ENCODE peak calls at places on chromosome 19, in ten cellular contexts. One of them, this sample, is unnamed.
A peak's percentile ranks its signal among the peaks of the same experiment; 100 is the strongest.

GRCh38 chr19:17751912-17752273 is 616 bp downstream of the FCHO1 start:
- DNase-seq in SK-N-SH: no peak
- DNase-seq in tibial nerve: no peak
- DNase-seq in H1: no peak
- DNase-seq in sigmoid colon: no peak
- DNase-seq in stomach: no peak
- DNase-seq in A549: no peak
- DNase-seq in esophagus muscularis mucosa: no peak
- DNase-seq in K562: no peak
- DNase-seq in ovary: no peak
- DNase-seq in this sample: no peak

GRCh38 chr19:54523403-54523802 is 20.8 kb downstream of the LAIR2 start:
- DNase-seq in stomach: no peak
- DNase-seq in ovary: no peak
- DNase-seq in K562: no peak
- DNase-seq in H1: no peak
- DNase-seq in A549: no peak
- DNase-seq in SK-N-SH: no peak
- DNase-seq in tibial nerve: no peak
- DNase-seq in sigmoid colon: no peak
- DNase-seq in esophagus muscularis mucosa: no peak
- DNase-seq in this sample: no peak

GRCh38 chr19:2624537-2625091 is 77.9 kb downstream of the GNG7 start:
- DNase-seq in sigmoid colon: peak; percentile 60
- DNase-seq in SK-N-SH: peak; percentile 53
- DNase-seq in stomach: peak; percentile 75
- DNase-seq in A549: peak; percentile 37
- DNase-seq in ovary: no peak
- DNase-seq in tibial nerve: no peak
- DNase-seq in H1: no peak
- DNase-seq in K562: no peak
- DNase-seq in esophagus muscularis mucosa: no peak
- DNase-seq in this sample: peak; percentile 48

GRCh38 chr19:51712461-51713081 is 11.2 kb downstream of the HAS1 start:
- DNase-seq in sigmoid colon: no peak
- DNase-seq in H1: peak; percentile 57
- DNase-seq in A549: peak; percentile 59
- DNase-seq in stomach: no peak
- DNase-seq in esophagus muscularis mucosa: no peak
- DNase-seq in ovary: no peak
- DNase-seq in tibial nerve: no peak
- DNase-seq in SK-N-SH: no peak
- DNase-seq in K562: no peak
- DNase-seq in this sample: no peak

GRCh38 chr19:41670755-41671154 is 17.3 kb downstream of the CEACAM7 start:
- DNase-seq in stomach: no peak
- DNase-seq in K562: no peak
- DNase-seq in SK-N-SH: no peak
- DNase-seq in sigmoid colon: no peak
- DNase-seq in tibial nerve: no peak
- DNase-seq in esophagus muscularis mucosa: no peak
- DNase-seq in H1: no peak
- DNase-seq in ovary: no peak
- DNase-seq in A549: no peak
- DNase-seq in this sample: no peak

GRCh38 chr19:33273065-33273736 is 29.1 kb downstream of the CEBPA start:
- DNase-seq in ovary: no peak
- DNase-seq in esophagus muscularis mucosa: no peak
- DNase-seq in SK-N-SH: no peak
- DNase-seq in H1: no peak
- DNase-seq in sigmoid colon: no peak
- DNase-seq in stomach: no peak
- DNase-seq in K562: no peak
- DNase-seq in tibial nerve: no peak
- DNase-seq in A549: no peak
- DNase-seq in this sample: no peak

GRCh38 chr19:54100560-54100959 is at the start of gene OSCAR:
- DNase-seq in sigmoid colon: no peak
- DNase-seq in stomach: no peak
- DNase-seq in H1: no peak
- DNase-seq in K562: no peak
- DNase-seq in tibial nerve: no peak
- DNase-seq in esophagus muscularis mucosa: no peak
- DNase-seq in A549: no peak
- DNase-seq in SK-N-SH: no peak
- DNase-seq in ovary: no peak
- DNase-seq in this sample: peak; percentile 29

GRCh38 chr19:7137120-7137519 is 67.6 kb downstream of the ZNF557 start:
- DNase-seq in ovary: no peak
- DNase-seq in stomach: no peak
- DNase-seq in K562: peak; percentile 29
- DNase-seq in H1: no peak
- DNase-seq in A549: no peak
- DNase-seq in SK-N-SH: no peak
- DNase-seq in tibial nerve: no peak
- DNase-seq in esophagus muscularis mucosa: no peak
- DNase-seq in sigmoid colon: peak; percentile 51
- DNase-seq in this sample: no peak

GRCh38 chr19:14554382-14554812 is 17.5 kb downstream of the NDUFB7 start:
- DNase-seq in SK-N-SH: no peak
- DNase-seq in esophagus muscularis mucosa: no peak
- DNase-seq in ovary: no peak
- DNase-seq in sigmoid colon: no peak
- DNase-seq in stomach: no peak
- DNase-seq in tibial nerve: no peak
- DNase-seq in H1: no peak
- DNase-seq in K562: peak; percentile 33
- DNase-seq in A549: no peak
- DNase-seq in this sample: peak; percentile 76

GRCh38 chr19:1446713-1447564 is 3.0 kb upstream of the APC2 start:
- DNase-seq in ovary: no peak
- DNase-seq in SK-N-SH: peak; percentile 73
- DNase-seq in stomach: no peak
- DNase-seq in sigmoid colon: no peak
- DNase-seq in esophagus muscularis mucosa: no peak
- DNase-seq in A549: no peak
- DNase-seq in K562: no peak
- DNase-seq in H1: no peak
- DNase-seq in tibial nerve: no peak
- DNase-seq in this sample: no peak

GRCh38 chr19:32465176-32465575 is 59.6 kb downstream of the DPY19L3 start:
- DNase-seq in esophagus muscularis mucosa: no peak
- DNase-seq in tibial nerve: no peak
- DNase-seq in K562: no peak
- DNase-seq in H1: no peak
- DNase-seq in A549: no peak
- DNase-seq in SK-N-SH: no peak
- DNase-seq in sigmoid colon: no peak
- DNase-seq in ovary: no peak
- DNase-seq in stomach: no peak
- DNase-seq in this sample: no peak

GRCh38 chr19:5713228-5713627 is 6.7 kb downstream of the LONP1 start:
- DNase-seq in SK-N-SH: no peak
- DNase-seq in stomach: no peak
- DNase-seq in sigmoid colon: no peak
- DNase-seq in tibial nerve: no peak
- DNase-seq in ovary: no peak
- DNase-seq in H1: no peak
- DNase-seq in A549: no peak
- DNase-seq in esophagus muscularis mucosa: no peak
- DNase-seq in K562: peak; percentile 3
- DNase-seq in this sample: no peak

GRCh38 chr19:51020988-51021651 is 1.6 kb upstream of the KLK10 start:
- DNase-seq in tibial nerve: no peak
- DNase-seq in A549: peak; percentile 64
- DNase-seq in stomach: peak; percentile 34
- DNase-seq in SK-N-SH: peak; percentile 54
- DNase-seq in sigmoid colon: no peak
- DNase-seq in ovary: peak; percentile 31
- DNase-seq in K562: peak; percentile 35
- DNase-seq in esophagus muscularis mucosa: no peak
- DNase-seq in H1: no peak
- DNase-seq in this sample: peak; percentile 40

GRCh38 chr19:30335306-30335886 is 36.8 kb upstream of the ZNF536 start:
- DNase-seq in stomach: peak; percentile 7
- DNase-seq in esophagus muscularis mucosa: no peak
- DNase-seq in tibial nerve: no peak
- DNase-seq in SK-N-SH: no peak
- DNase-seq in K562: no peak
- DNase-seq in A549: no peak
- DNase-seq in ovary: no peak
- DNase-seq in sigmoid colon: no peak
- DNase-seq in H1: no peak
- DNase-seq in this sample: no peak

GRCh38 chr19:419721-420515 is 11.0 kb upstream of the C2CD4C start:
- DNase-seq in stomach: no peak
- DNase-seq in sigmoid colon: no peak
- DNase-seq in H1: no peak
- DNase-seq in tibial nerve: no peak
- DNase-seq in A549: no peak
- DNase-seq in ovary: no peak
- DNase-seq in K562: no peak
- DNase-seq in esophagus muscularis mucosa: no peak
- DNase-seq in SK-N-SH: no peak
- DNase-seq in this sample: no peak

GRCh38 chr19:18349524-18350128 is 9.2 kb downstream of the PGPEP1 start:
- DNase-seq in ovary: peak; percentile 56
- DNase-seq in A549: peak; percentile 69
- DNase-seq in esophagus muscularis mucosa: no peak
- DNase-seq in stomach: peak; percentile 67
- DNase-seq in SK-N-SH: peak; percentile 84
- DNase-seq in H1: no peak
- DNase-seq in tibial nerve: peak; percentile 49
- DNase-seq in sigmoid colon: no peak
- DNase-seq in K562: peak; percentile 63
- DNase-seq in this sample: peak; percentile 40

GRCh38 chr19:13146763-13147563 is 3.2 kb downstream of the STX10 start:
- DNase-seq in stomach: peak; percentile 63
- DNase-seq in ovary: no peak
- DNase-seq in A549: no peak
- DNase-seq in sigmoid colon: no peak
- DNase-seq in esophagus muscularis mucosa: no peak
- DNase-seq in H1: no peak
- DNase-seq in K562: no peak
- DNase-seq in SK-N-SH: peak; percentile 67
- DNase-seq in tibial nerve: no peak
- DNase-seq in this sample: no peak
- TF ChIP-seq EP300 in stomach: no peak
- TF ChIP-seq EP300 in ovary: no peak
- TF ChIP-seq EP300 in A549: no peak
- TF ChIP-seq EP300 in sigmoid colon: no peak
- TF ChIP-seq EP300 in esophagus muscularis mucosa: no peak
- TF ChIP-seq EP300 in H1: no peak
- TF ChIP-seq EP300 in K562: no peak
- TF ChIP-seq EP300 in SK-N-SH: no peak
- TF ChIP-seq EP300 in tibial nerve: no peak
- TF ChIP-seq EP300 in this sample: no peak

GRCh38 chr19:4144666-4145261 is 8.7 kb upstream of the CREB3L3 start:
- DNase-seq in K562: peak; percentile 45
- DNase-seq in A549: peak; percentile 56
- DNase-seq in SK-N-SH: peak; percentile 12
- DNase-seq in tibial nerve: no peak
- DNase-seq in esophagus muscularis mucosa: no peak
- DNase-seq in ovary: no peak
- DNase-seq in H1: no peak
- DNase-seq in stomach: peak; percentile 32
- DNase-seq in sigmoid colon: no peak
- DNase-seq in this sample: no peak

GRCh38 chr19:4138445-4138844 is 14.5 kb upstream of the MAP2K2 start:
- DNase-seq in H1: no peak
- DNase-seq in esophagus muscularis mucosa: no peak
- DNase-seq in tibial nerve: no peak
- DNase-seq in A549: no peak
- DNase-seq in K562: no peak
- DNase-seq in SK-N-SH: no peak
- DNase-seq in ovary: no peak
- DNase-seq in stomach: no peak
- DNase-seq in sigmoid colon: no peak
- DNase-seq in this sample: no peak

GRCh38 chr19:4136680-4137088 is 12.8 kb upstream of the MAP2K2 start:
- DNase-seq in esophagus muscularis mucosa: no peak
- DNase-seq in ovary: no peak
- DNase-seq in stomach: no peak
- DNase-seq in A549: no peak
- DNase-seq in H1: no peak
- DNase-seq in sigmoid colon: no peak
- DNase-seq in tibial nerve: no peak
- DNase-seq in SK-N-SH: no peak
- DNase-seq in K562: no peak
- DNase-seq in this sample: peak; percentile 54

GRCh38 chr19:4140237-4140711 is 13.2 kb upstream of the CREB3L3 start:
- DNase-seq in A549: peak; percentile 88
- DNase-seq in esophagus muscularis mucosa: no peak
- DNase-seq in SK-N-SH: peak; percentile 86
- DNase-seq in K562: peak; percentile 78
- DNase-seq in H1: peak; percentile 38
- DNase-seq in tibial nerve: no peak
- DNase-seq in stomach: no peak
- DNase-seq in sigmoid colon: no peak
- DNase-seq in ovary: no peak
- DNase-seq in this sample: peak; percentile 70

GRCh38 chr19:4139614-4140236 is 13.7 kb upstream of the CREB3L3 start:
- DNase-seq in ovary: peak; percentile 47
- DNase-seq in SK-N-SH: peak; percentile 82
- DNase-seq in stomach: peak; percentile 91
- DNase-seq in sigmoid colon: peak; percentile 82
- DNase-seq in K562: peak; percentile 84
- DNase-seq in tibial nerve: peak; percentile 71
- DNase-seq in esophagus muscularis mucosa: no peak
- DNase-seq in A549: peak; percentile 76
- DNase-seq in H1: peak; percentile 21
- DNase-seq in this sample: peak; percentile 58
- TF ChIP-seq EP300 in ovary: no peak
- TF ChIP-seq EP300 in SK-N-SH: no peak
- TF ChIP-seq EP300 in stomach: no peak
- TF ChIP-seq EP300 in sigmoid colon: no peak
- TF ChIP-seq EP300 in K562: no peak
- TF ChIP-seq EP300 in tibial nerve: no peak
- TF ChIP-seq EP300 in esophagus muscularis mucosa: no peak
- TF ChIP-seq EP300 in A549: no peak
- TF ChIP-seq EP300 in H1: no peak
- TF ChIP-seq EP300 in this sample: no peak

GRCh38 chr19:20616071-20616470 is 45.3 kb downstream of the ZNF626 start:
- DNase-seq in SK-N-SH: no peak
- DNase-seq in H1: no peak
- DNase-seq in tibial nerve: no peak
- DNase-seq in A549: no peak
- DNase-seq in esophagus muscularis mucosa: no peak
- DNase-seq in stomach: no peak
- DNase-seq in sigmoid colon: no peak
- DNase-seq in ovary: no peak
- DNase-seq in K562: no peak
- DNase-seq in this sample: no peak
- TF ChIP-seq EP300 in SK-N-SH: no peak
- TF ChIP-seq EP300 in H1: no peak
- TF ChIP-seq EP300 in tibial nerve: no peak
- TF ChIP-seq EP300 in A549: no peak
- TF ChIP-seq EP300 in esophagus muscularis mucosa: no peak
- TF ChIP-seq EP300 in stomach: no peak
- TF ChIP-seq EP300 in sigmoid colon: no peak
- TF ChIP-seq EP300 in ovary: no peak
- TF ChIP-seq EP300 in K562: no peak
- TF ChIP-seq EP300 in this sample: no peak

GRCh38 chr19:38478273-38478971 is 44.9 kb downstream of the RYR1 start:
- DNase-seq in tibial nerve: no peak
- DNase-seq in A549: peak; percentile 90
- DNase-seq in sigmoid colon: no peak
- DNase-seq in stomach: no peak
- DNase-seq in K562: peak; percentile 52
- DNase-seq in H1: no peak
- DNase-seq in esophagus muscularis mucosa: no peak
- DNase-seq in ovary: no peak
- DNase-seq in SK-N-SH: peak; percentile 64
- DNase-seq in this sample: peak; percentile 36
- TF ChIP-seq EP300 in tibial nerve: no peak
- TF ChIP-seq EP300 in A549: no peak
- TF ChIP-seq EP300 in sigmoid colon: no peak
- TF ChIP-seq EP300 in stomach: no peak
- TF ChIP-seq EP300 in K562: no peak
- TF ChIP-seq EP300 in H1: no peak
- TF ChIP-seq EP300 in esophagus muscularis mucosa: no peak
- TF ChIP-seq EP300 in ovary: no peak
- TF ChIP-seq EP300 in SK-N-SH: no peak
- TF ChIP-seq EP300 in this sample: no peak